ENCODE peak calls at places on chromosomes 6 and 20, in six cellular contexts. T is neuronal stem cell, D is mesendoderm, G is mesenchymal stem cell, L is IMR-90, E is H1. U is an unnamed sample. For H3K36me3, the result is how much of the 10 kb centered on the place peaks cover.

GRCh38 chr6:5359413-5359812 is 98.1 kb downstream of the FARS2 start:
- DNase-seq in G (no peak), T (no peak), D (no peak), L (no peak), E (no peak), U (no peak)

GRCh38 chr20:34703573-34704176 is 469 bp upstream of the TP53INP2 start:
- DNase-seq in T (no peak), G (peak), L (peak), E (no peak), D (peak), U (peak)

GRCh38 chr6:157066781-157067491 is 256.4 kb downstream of the TMEM242 start:
- DNase-seq in D (no peak), L (peak), T (no peak), G (peak), E (no peak), U (no peak)

GRCh38 chr6:146315321-146316254 is 228.0 kb upstream of the RAB32 start:
- DNase-seq in G (no peak), D (no peak), E (no peak), T (no peak), L (no peak), U (no peak)

GRCh38 chr6:149935246-149935645 is 6.6 kb upstream of the ULBP2 start:
- DNase-seq in T (no peak), E (no peak), L (peak), D (no peak), G (no peak), U (no peak)

GRCh38 chr20:7924692-7925091 is 15.6 kb downstream of the HAO1 start:
- DNase-seq in E (no peak), D (peak), T (no peak), G (peak), L (peak), U (peak)

GRCh38 chr6:46279874-46280273 is 109.1 kb upstream of the ENPP5 start:
- DNase-seq in T (no peak), L (no peak), G (no peak), E (no peak), D (no peak), U (no peak)

GRCh38 chr6:12301009-12301408 is 10.8 kb downstream of the EDN1 start:
- DNase-seq in E (no peak), D (no peak), T (no peak), L (no peak), G (no peak), U (no peak)

GRCh38 chr6:3919130-3919628 is 70.0 kb downstream of the FAM50B start:
- DNase-seq in L (peak), G (peak), T (no peak), E (no peak), D (peak), U (peak)

GRCh38 chr20:63957004-63957689 is 931 bp upstream of the UCKL1 start:
- DNase-seq in D (peak), G (peak), E (peak), T (no peak), L (peak), U (peak)

GRCh38 chr6:54614499-54615195 is 231.9 kb upstream of the FAM83B start:
- DNase-seq in L (no peak), E (no peak), D (no peak), T (no peak), G (no peak), U (no peak)

GRCh38 chr6:112113918-112114317 is 26.5 kb downstream of the FAM229B start:
- DNase-seq in T (no peak), G (no peak), D (no peak), L (no peak), E (no peak), U (no peak)

GRCh38 chr6:151131346-151131745 is 108.4 kb upstream of the AKAP12 start:
- DNase-seq in L (no peak), E (no peak), D (no peak), G (no peak), T (no peak), U (no peak)

GRCh38 chr20:36631651-36632050 is 14.3 kb downstream of the SLA2 start:
- DNase-seq in T (no peak), L (peak), G (peak), E (no peak), D (no peak), U (peak)

GRCh38 chr20:61719691-61720347 is 345.9 kb downstream of the TAF4 start:
- DNase-seq in D (peak), G (no peak), T (no peak), L (no peak), E (no peak), U (no peak)

GRCh38 chr20:4045741-4046140 is 30.4 kb upstream of the RNF24 start:
- DNase-seq in E (no peak), D (peak), T (no peak), L (peak), G (peak), U (no peak)

GRCh38 chr20:53621482-53622246 is 28.0 kb upstream of the ZNF217 start:
- DNase-seq in D (peak), L (peak), E (peak), G (peak), T (no peak), U (peak)

GRCh38 chr20:48047453-48047852 is 262.2 kb upstream of the SULF2 start:
- DNase-seq in D (no peak), G (no peak), E (no peak), T (no peak), L (no peak), U (no peak)

GRCh38 chr6:89997456-89998445 is 103.5 kb downstream of the GJA10 start:
- DNase-seq in T (no peak), E (no peak), L (no peak), G (no peak), D (no peak), U (no peak)

GRCh38 chr6:34723203-34723602 is 26.6 kb upstream of the ILRUN start:
- DNase-seq in D (no peak), E (no peak), T (no peak), L (peak), G (peak), U (no peak)

GRCh38 chr6:143536461-143536865 is 24.9 kb upstream of the FUCA2 start:
- DNase-seq in G (peak), D (peak), T (peak), L (peak), E (peak), U (peak)

GRCh38 chr6:133184798-133185380 is 56.3 kb upstream of the EYA4 start:
- DNase-seq in G (peak), E (no peak), T (no peak), D (no peak), L (peak), U (no peak)

GRCh38 chr6:42403415-42403814 is 48.3 kb downstream of the TRERF1 start:
- DNase-seq in G (peak), E (no peak), T (no peak), L (peak), D (peak), U (peak)

GRCh38 chr6:16180696-16181428 is 52.0 kb downstream of the MYLIP start:
- DNase-seq in L (no peak), D (no peak), E (no peak), T (no peak), G (no peak), U (no peak)

GRCh38 chr6:133951227-133951626 is 1.8 kb upstream of the TBPL1 start:
- DNase-seq in E (no peak), G (no peak), L (no peak), D (no peak), T (no peak), U (no peak)

GRCh38 chr6:82875573-82876185 is 190.0 kb downstream of the UBE3D start:
- DNase-seq in T (no peak), D (peak), L (peak), E (no peak), G (peak), U (no peak)

GRCh38 chr6:14734052-14734415 is 511.8 kb upstream of the JARID2 start:
- DNase-seq in L (no peak), D (no peak), G (no peak), T (no peak), E (no peak), U (no peak)

GRCh38 chr20:22861990-22862389 is 173.1 kb upstream of the SSTR4 start:
- DNase-seq in L (no peak), T (no peak), G (no peak), D (no peak), E (no peak), U (no peak)

GRCh38 chr6:20709451-20709850 is 175.2 kb downstream of the CDKAL1 start:
- DNase-seq in E (no peak), G (no peak), D (no peak), T (no peak), L (no peak), U (no peak)

GRCh38 chr6:32941412-32941784 is 570 bp upstream of the HLA-DMB start:
- DNase-seq in G (no peak), T (no peak), E (no peak), D (no peak), L (no peak), U (peak)

GRCh38 chr20:62875419-62876355 is 14.1 kb upstream of the TCFL5 start:
- DNase-seq in G (peak), L (peak), T (peak), E (no peak), D (peak), U (peak)

GRCh38 chr6:135233676-135234491 is 52.8 kb downstream of the MYB start:
- DNase-seq in E (no peak), D (no peak), L (no peak), T (no peak), G (peak), U (no peak)

GRCh38 chr6:40550096-40550731 is 37.0 kb downstream of the LRFN2 start:
- DNase-seq in L (peak), E (no peak), G (peak), D (peak), T (peak), U (peak)

GRCh38 chr20:43248341-43248740 is 58.6 kb upstream of the PTPRT start:
- DNase-seq in T (no peak), G (no peak), E (no peak), L (no peak), D (no peak), U (no peak)
- H3K36me3 ChIP-seq in T (under half), G (under half), E (under half), L (under half), D (under half), U (under half)

GRCh38 chr6:63527658-63528514 is 44.4 kb upstream of the LOC128125822 start:
- DNase-seq in G (peak), E (no peak), D (peak), T (no peak), L (peak), U (peak)
- H4K8ac ChIP-seq in G (peak), E (no peak), D (no peak), T (no peak), L (no peak), U (no peak)

DNA sequence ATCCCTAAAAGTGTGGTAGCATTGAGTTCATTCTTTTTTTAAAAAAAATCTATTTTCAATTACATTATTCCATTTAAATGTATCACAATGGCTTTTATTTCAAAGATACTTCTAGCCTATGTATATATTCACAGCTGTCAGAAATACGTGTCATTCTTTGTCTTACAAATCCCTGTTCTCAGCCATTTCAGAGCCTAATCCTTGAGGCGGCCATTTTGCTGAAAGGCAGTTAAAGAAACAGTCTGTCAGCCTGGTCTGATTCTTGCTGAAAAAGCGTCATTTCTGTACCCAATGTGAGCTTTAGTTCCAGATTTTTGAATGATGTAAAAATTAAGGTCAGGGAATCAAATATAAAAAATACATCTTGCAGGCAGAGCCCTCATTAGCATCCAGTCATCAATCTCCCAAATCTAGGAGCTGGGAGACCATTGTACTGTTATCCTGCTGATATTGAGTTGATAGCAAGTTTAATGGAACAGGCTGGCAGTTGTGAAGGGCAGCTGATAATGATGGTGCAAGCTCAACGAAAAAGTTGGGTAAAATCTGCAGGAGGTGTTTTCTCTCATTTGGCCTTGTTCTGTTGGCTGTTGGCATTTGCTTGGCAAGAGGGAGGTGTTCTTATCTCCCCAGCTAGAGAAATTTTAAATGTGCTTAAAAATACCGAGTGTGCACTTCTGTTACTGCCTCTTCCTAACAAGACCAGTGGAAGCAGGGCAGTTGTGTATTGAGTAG is 314.7 kb downstream of the SOX4 start:
- DNase-seq in L (no peak), E (no peak), T (no peak), G (no peak), D (peak), U (no peak)
- H2AK5ac ChIP-seq in L (no peak), E (no peak), T (no peak), G (no peak), D (no peak), U (no peak)

GRCh38 chr20:2114560-2114959 is 12.9 kb downstream of the STK35 start:
- DNase-seq in L (no peak), E (no peak), T (no peak), D (no peak), G (peak), U (no peak)
- H3K36me3 ChIP-seq in L (under half), E (under half), T (under half), D (under half), G (under half), U (under half)

U was measured in trophoblast cell.